ENCODE peak calls at places on chromosomes 13 and 19, in ten cellular contexts. Z is AG10803, B is IMR-90, O is SJCRH30, L is left ventricle myocardium inferior, C is tibial nerve, V is right lobe of liver, T is fibroblast of lung, J is endodermal cell, I is Peyer's patch. P is an unnamed sample.

GRCh38 chr13:31145417-31145816 is 16.3 kb downstream of the HSPH1 start:
- DNase-seq in Z (no peak), B (no peak), O (no peak), L (no peak), C (no peak), V (no peak), T (no peak), J (no peak), I (no peak), P (no peak)

GRCh38 chr13:73720216-73720840 is 413.9 kb downstream of the KLF12 start:
- DNase-seq in Z (no peak), B (peak), O (no peak), L (no peak), C (no peak), V (no peak), T (no peak), J (no peak), I (no peak), P (peak)

GRCh38 chr13:46605824-46606554 is 53.0 kb downstream of the LRCH1 start:
- DNase-seq in Z (no peak), B (no peak), O (no peak), L (no peak), C (no peak), V (no peak), T (no peak), J (no peak), I (no peak), P (no peak)

GRCh38 chr19:16896913-16897571 is 8.2 kb downstream of the F2RL3 start:
- DNase-seq in Z (peak), B (peak), O (peak), L (peak), C (peak), V (peak), T (peak), J (peak), I (peak), P (peak)

GRCh38 chr13:41416276-41416675 is 41.1 kb upstream of the RGCC start:
- DNase-seq in Z (peak), B (peak), O (no peak), L (no peak), C (no peak), V (no peak), T (no peak), J (no peak), I (no peak), P (no peak)

GRCh38 chr13:29892149-29892548 is 41.7 kb upstream of the UBL3 start:
- DNase-seq in Z (no peak), B (no peak), O (no peak), L (no peak), C (no peak), V (no peak), T (no peak), J (peak), I (no peak), P (no peak)

GRCh38 chr13:30872685-30873443 is 33.2 kb upstream of the MEDAG start:
- DNase-seq in Z (peak), B (peak), O (peak), L (no peak), C (peak), V (no peak), T (peak), J (peak), I (no peak), P (peak)

GRCh38 chr19:16608290-16608704 is 19.7 kb downstream of the MED26 start:
- DNase-seq in Z (peak), B (peak), O (no peak), L (no peak), C (peak), V (no peak), T (peak), J (no peak), I (no peak), P (peak)

GRCh38 chr13:70253411-70253810 is 145.2 kb upstream of the KLHL1 start:
- DNase-seq in Z (no peak), B (no peak), O (no peak), L (no peak), C (no peak), V (no peak), T (no peak), J (no peak), I (no peak), P (peak)

GRCh38 chr19:43895727-43896126 is 39.4 kb downstream of the ZNF45 start:
- DNase-seq in Z (peak), B (no peak), O (no peak), L (no peak), C (no peak), V (no peak), T (no peak), J (no peak), I (no peak), P (no peak)

GRCh38 chr13:101529419-101529818 is 76.9 kb downstream of the ITGBL1 start:
- DNase-seq in Z (peak), B (peak), O (no peak), L (no peak), C (peak), V (no peak), T (peak), J (no peak), I (no peak), P (peak)

GRCh38 chr19:1767464-1767933 is 14.2 kb downstream of the ONECUT3 start:
- DNase-seq in Z (peak), B (no peak), O (peak), L (peak), C (peak), V (peak), T (no peak), J (peak), I (peak), P (no peak)

GRCh38 chr19:13020002-13020414 is 24.7 kb downstream of the NFIX start:
- DNase-seq in Z (no peak), B (peak), O (no peak), L (no peak), C (no peak), V (no peak), T (no peak), J (peak), I (no peak), P (no peak)

GRCh38 chr19:11984986-11985385 is 20.1 kb downstream of the ZNF763 start:
- DNase-seq in Z (no peak), B (no peak), O (peak), L (no peak), C (no peak), V (no peak), T (no peak), J (peak), I (no peak), P (no peak)

GRCh38 chr19:44007473-44007872 is 4.7 kb downstream of the ZNF230 start:
- DNase-seq in Z (no peak), B (no peak), O (no peak), L (no peak), C (no peak), V (no peak), T (no peak), J (no peak), I (no peak), P (no peak)

GRCh38 chr19:34482380-34483250 is 1.1 kb downstream of the WTIP start:
- DNase-seq in Z (peak), B (peak), O (peak), L (no peak), C (no peak), V (no peak), T (peak), J (peak), I (no peak), P (peak)

GRCh38 chr19:17103177-17103576 is 27.6 kb downstream of the MYO9B start:
- DNase-seq in Z (no peak), B (peak), O (peak), L (no peak), C (no peak), V (no peak), T (peak), J (peak), I (no peak), P (peak)

GRCh38 chr13:27281420-27281819 is 10.8 kb downstream of the RASL11A start:
- DNase-seq in Z (no peak), B (no peak), O (no peak), L (no peak), C (no peak), V (no peak), T (no peak), J (no peak), I (no peak), P (no peak)

GRCh38 chr19:45876411-45877197 is 9.3 kb downstream of the IRF2BP1 start:
- DNase-seq in Z (peak), B (peak), O (peak), L (peak), C (peak), V (peak), T (peak), J (peak), I (no peak), P (no peak)

GRCh38 chr19:10895920-10896319 is 24.6 kb downstream of the CARM1 start:
- DNase-seq in Z (no peak), B (no peak), O (no peak), L (no peak), C (no peak), V (no peak), T (no peak), J (peak), I (no peak), P (no peak)

GRCh38 chr13:21341637-21342422 is 117.3 kb downstream of the ZDHHC20 start:
- DNase-seq in Z (no peak), B (no peak), O (no peak), L (no peak), C (no peak), V (no peak), T (no peak), J (no peak), I (no peak), P (no peak)

GRCh38 chr13:36512771-36513170 is 80.5 kb downstream of the CCNA1 start:
- DNase-seq in Z (no peak), B (no peak), O (no peak), L (no peak), C (no peak), V (no peak), T (no peak), J (no peak), I (no peak), P (no peak)

GRCh38 chr13:48555441-48555840 is 22.6 kb upstream of the RCBTB2 start:
- DNase-seq in Z (no peak), B (no peak), O (no peak), L (no peak), C (no peak), V (no peak), T (no peak), J (no peak), I (no peak), P (no peak)
- H3K4me3 ChIP-seq in Z (no peak), B (no peak), O (no peak), L (no peak), C (no peak), V (no peak), T (no peak), J (no peak), I (no peak), P (no peak)

GRCh38 chr19:29663861-29664752 is 1.2 kb upstream of the PLEKHF1 start:
- DNase-seq in Z (peak), B (peak), O (no peak), L (no peak), C (no peak), V (no peak), T (no peak), J (no peak), I (no peak), P (peak)

GRCh38 chr19:29662604-29663404 is 2.5 kb upstream of the PLEKHF1 start:
- DNase-seq in Z (peak), B (peak), O (peak), L (peak), C (peak), V (peak), T (peak), J (no peak), I (no peak), P (peak)

GRCh38 chr19:29660835-29661234 is 4.4 kb upstream of the PLEKHF1 start:
- DNase-seq in Z (no peak), B (no peak), O (no peak), L (no peak), C (no peak), V (no peak), T (no peak), J (no peak), I (no peak), P (no peak)

GRCh38 chr19:29664753-29665214 is 477 bp upstream of the PLEKHF1 start:
- DNase-seq in Z (no peak), B (no peak), O (no peak), L (no peak), C (no peak), V (no peak), T (no peak), J (no peak), I (no peak), P (no peak)

GRCh38 chr19:29662278-29662603 is 3.0 kb upstream of the PLEKHF1 start:
- DNase-seq in Z (no peak), B (no peak), O (no peak), L (no peak), C (no peak), V (no peak), T (no peak), J (no peak), I (no peak), P (no peak)
- H3K4me3 ChIP-seq in Z (peak), B (peak), O (peak), L (peak), C (peak), V (no peak), T (peak), J (no peak), I (no peak), P (no peak)

GRCh38 chr13:48595330-48596127 is 58.2 kb upstream of the CYSLTR2 start:
- DNase-seq in Z (peak), B (peak), O (peak), L (peak), C (peak), V (peak), T (peak), J (peak), I (no peak), P (peak)

GRCh38 chr13:48602296-48603040 is 51.3 kb upstream of the CYSLTR2 start:
- DNase-seq in Z (no peak), B (no peak), O (no peak), L (no peak), C (no peak), V (no peak), T (no peak), J (no peak), I (no peak), P (no peak)

GRCh38 chr13:48603375-48603774 is 50.4 kb upstream of the CYSLTR2 start:
- DNase-seq in Z (no peak), B (no peak), O (no peak), L (no peak), C (no peak), V (no peak), T (no peak), J (no peak), I (no peak), P (no peak)

GRCh38 chr13:48596128-48596429 is 57.6 kb upstream of the CYSLTR2 start:
- DNase-seq in Z (no peak), B (no peak), O (no peak), L (no peak), C (no peak), V (no peak), T (no peak), J (no peak), I (no peak), P (peak)

GRCh38 chr13:48600374-48601364 is 53.1 kb upstream of the CYSLTR2 start:
- DNase-seq in Z (peak), B (peak), O (peak), L (no peak), C (no peak), V (no peak), T (peak), J (peak), I (no peak), P (no peak)
- H3K4me3 ChIP-seq in Z (no peak), B (no peak), O (peak), L (no peak), C (no peak), V (no peak), T (no peak), J (no peak), I (no peak), P (no peak)

GRCh38 chr19:55633866-55634265 is 6.9 kb upstream of the ZNF580 start:
- DNase-seq in Z (no peak), B (no peak), O (no peak), L (no peak), C (no peak), V (no peak), T (no peak), J (no peak), I (no peak), P (no peak)
- H3K4me3 ChIP-seq in Z (no peak), B (no peak), O (no peak), L (no peak), C (no peak), V (no peak), T (no peak), J (peak), I (no peak), P (no peak)

GRCh38 chr19:6593651-6594416 is 2.9 kb upstream of the CD70 start:
- DNase-seq in Z (no peak), B (no peak), O (no peak), L (no peak), C (no peak), V (no peak), T (no peak), J (no peak), I (no peak), P (no peak)

GRCh38 chr19:6588508-6589345 is 2.2 kb downstream of the CD70 start:
- DNase-seq in Z (no peak), B (no peak), O (no peak), L (no peak), C (no peak), V (no peak), T (no peak), J (no peak), I (peak), P (no peak)

GRCh38 chr19:6589711-6590457 is 1.1 kb downstream of the CD70 start:
- DNase-seq in Z (no peak), B (no peak), O (no peak), L (no peak), C (no peak), V (no peak), T (no peak), J (no peak), I (no peak), P (no peak)

GRCh38 chr19:6587998-6588507 is 2.9 kb downstream of the CD70 start:
- DNase-seq in Z (no peak), B (no peak), O (no peak), L (no peak), C (no peak), V (no peak), T (no peak), J (no peak), I (no peak), P (no peak)

GRCh38 chr19:6590458-6591319 is at the start of gene CD70:
- DNase-seq in Z (no peak), B (no peak), O (no peak), L (no peak), C (no peak), V (no peak), T (no peak), J (peak), I (peak), P (peak)
- H3K4me3 ChIP-seq in Z (no peak), B (no peak), O (no peak), L (peak), C (no peak), V (no peak), T (no peak), J (no peak), I (no peak), P (no peak)

DNA sequence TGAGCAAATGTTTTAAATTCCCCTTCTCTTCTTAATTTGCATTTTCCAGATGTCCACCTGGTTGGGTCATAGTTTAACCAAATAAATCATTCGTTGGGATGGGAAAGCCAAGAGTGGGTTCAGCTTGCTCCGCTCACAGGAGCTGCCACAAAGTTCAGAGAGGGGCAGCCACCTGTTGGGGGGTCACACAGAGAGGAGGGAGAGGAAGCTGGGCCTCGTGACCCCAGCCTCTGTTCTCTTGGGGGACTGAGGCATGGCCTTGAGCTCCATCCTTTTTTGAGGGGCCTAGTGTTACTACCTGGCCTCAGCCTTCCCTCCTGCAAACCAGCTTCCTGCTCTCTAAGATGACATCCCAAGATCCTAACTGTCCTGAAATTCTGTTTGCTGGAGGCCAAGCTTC is 2.5 kb downstream of the MEF2B start:
- DNase-seq in Z (no peak), B (no peak), O (no peak), L (no peak), C (no peak), V (no peak), T (no peak), J (no peak), I (no peak), P (no peak)
- H3K4me3 ChIP-seq in Z (no peak), B (no peak), O (no peak), L (no peak), C (no peak), V (no peak), T (no peak), J (no peak), I (no peak), P (no peak)

GRCh38 chr13:28636078-28636477 is 22.9 kb upstream of the POMP start:
- DNase-seq in Z (peak), B (peak), O (no peak), L (no peak), C (no peak), V (no peak), T (peak), J (no peak), I (no peak), P (no peak)
- H3K4me3 ChIP-seq in Z (no peak), B (no peak), O (no peak), L (no peak), C (no peak), V (no peak), T (no peak), J (no peak), I (no peak), P (no peak)

DNA sequence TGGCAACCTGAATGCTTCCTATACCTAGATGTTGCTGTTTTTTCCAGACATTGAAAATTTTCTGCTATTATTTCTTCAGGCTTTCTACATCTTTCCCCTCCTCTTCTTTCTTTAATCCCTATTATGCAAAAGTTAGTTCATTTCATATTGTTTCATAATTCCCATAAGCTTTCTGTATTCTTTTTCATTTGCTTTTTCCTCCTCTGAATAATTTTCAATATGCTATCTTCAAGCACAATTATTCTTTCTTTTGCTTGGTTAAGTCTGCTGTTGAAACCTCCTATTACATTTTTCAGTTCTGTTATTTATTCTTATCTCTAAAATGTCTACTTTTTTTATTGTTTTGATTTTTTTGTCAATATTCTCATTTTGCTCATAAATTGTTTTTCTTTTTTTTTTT is 947.1 kb upstream of the MIR17HG start:
- DNase-seq in Z (no peak), B (no peak), O (no peak), L (no peak), C (no peak), V (no peak), T (no peak), J (no peak), I (no peak), P (no peak)
- H3K4me3 ChIP-seq in Z (no peak), B (no peak), O (no peak), L (no peak), C (no peak), V (no peak), T (no peak), J (no peak), I (no peak), P (no peak)

GRCh38 chr19:35868823-35869326 is 501 bp downstream of the APLP1 start:
- DNase-seq in Z (no peak), B (no peak), O (no peak), L (no peak), C (no peak), V (no peak), T (no peak), J (no peak), I (no peak), P (no peak)

GRCh38 chr19:35868172-35868822 is at the start of gene APLP1:
- DNase-seq in Z (peak), B (no peak), O (peak), L (peak), C (no peak), V (peak), T (no peak), J (peak), I (peak), P (peak)

GRCh38 chr19:35871611-35872010 is 3.2 kb downstream of the APLP1 start:
- DNase-seq in Z (no peak), B (no peak), O (no peak), L (no peak), C (no peak), V (no peak), T (no peak), J (no peak), I (no peak), P (no peak)

GRCh38 chr19:35870798-35871197 is 2.4 kb downstream of the APLP1 start:
- DNase-seq in Z (no peak), B (no peak), O (no peak), L (no peak), C (no peak), V (no peak), T (no peak), J (peak), I (no peak), P (no peak)

DNA sequence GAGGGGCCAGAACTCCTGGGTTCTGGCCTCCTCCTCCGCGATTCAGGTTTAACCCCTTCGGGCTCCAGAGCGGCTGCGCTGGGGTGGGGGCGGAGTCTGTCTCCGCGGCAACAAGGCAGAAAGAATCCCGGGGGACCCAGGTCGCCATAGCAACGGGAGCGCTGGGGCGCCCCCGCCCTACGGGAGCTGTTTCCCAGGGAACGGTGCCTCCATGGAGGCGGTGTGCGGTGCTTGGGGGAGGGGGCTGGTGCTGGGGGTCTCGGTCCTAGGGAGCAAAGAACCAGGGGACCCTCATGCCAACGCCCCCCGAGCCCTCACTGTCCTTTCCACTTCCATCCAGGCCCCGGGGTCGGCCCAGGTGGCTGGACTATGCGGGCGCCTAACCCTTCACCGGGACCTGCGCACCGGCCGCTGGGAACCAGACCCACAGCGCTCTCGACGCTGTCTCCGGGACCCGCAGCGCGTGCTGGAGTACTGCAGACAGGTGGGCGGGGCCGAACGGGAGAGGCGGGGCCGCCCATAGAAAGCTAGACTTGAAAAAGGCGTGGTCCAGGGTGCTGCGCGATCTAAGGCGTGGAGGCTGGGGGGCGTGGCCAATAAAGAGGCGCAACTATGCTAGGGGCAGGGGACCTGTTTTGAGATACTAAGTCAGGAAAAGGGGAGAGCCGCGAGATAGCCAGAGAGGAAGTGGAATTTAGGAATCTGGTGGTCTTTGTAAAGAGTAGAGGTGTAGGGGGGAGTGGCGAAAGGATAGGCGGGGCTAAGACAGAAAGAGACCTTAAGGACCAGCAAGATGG is 1.2 kb downstream of the APLP1 start:
- DNase-seq in Z (peak), B (peak), O (peak), L (peak), C (no peak), V (peak), T (peak), J (peak), I (peak), P (peak)
- H3K4me3 ChIP-seq in Z (peak), B (peak), O (peak), L (peak), C (no peak), V (no peak), T (no peak), J (peak), I (peak), P (no peak)

P was measured in epithelial cell of esophagus.